ENCODE peak calls at places on chromosomes 4 and X, in four cellular contexts. E is WTC11, Y is K562, R is HepG2. O is an unnamed sample.

GRCh38 chr4:168731006-168731636 is 234.3 kb downstream of the PALLD start:
- DNase-seq in E (no peak), Y (no peak), R (no peak), O (no peak)

GRCh38 chrX:126552313-126553022 is at the start of gene DCAF12L1:
- DNase-seq in E (peak), Y (no peak), R (no peak), O (no peak)

GRCh38 chr4:15893967-15894366 is 44.6 kb downstream of the FGFBP1 start:
- DNase-seq in E (no peak), Y (no peak), R (no peak), O (no peak)

GRCh38 chrX:2391869-2392606 is 108.7 kb downstream of the DHRSX start:
- DNase-seq in E (peak), Y (no peak), R (peak), O (no peak)

GRCh38 chr4:118410143-118410542 is 57.3 kb upstream of the PRSS12 start:
- DNase-seq in E (no peak), Y (no peak), R (no peak), O (no peak)

GRCh38 chrX:17597836-17598434 is 139.4 kb upstream of the SCML1 start:
- DNase-seq in E (no peak), Y (no peak), R (no peak), O (no peak)

GRCh38 chrX:108088511-108088910 is 2.8 kb downstream of the PSMD10 start:
- DNase-seq in E (no peak), Y (peak), R (no peak), O (no peak)

GRCh38 chr4:26873391-26874026 is 12.9 kb downstream of the STIM2 start:
- DNase-seq in E (no peak), Y (no peak), R (no peak), O (no peak)

GRCh38 chrX:24858004-24858746 is 157.6 kb downstream of the ARX start:
- DNase-seq in E (no peak), Y (no peak), R (no peak), O (no peak)

GRCh38 chr4:41611881-41612871 is 74.2 kb downstream of the LIMCH1 start:
- DNase-seq in E (peak), Y (no peak), R (no peak), O (peak)

GRCh38 chr4:109215511-109215910 is 86.9 kb downstream of the COL25A1 start:
- DNase-seq in E (no peak), Y (no peak), R (no peak), O (no peak)

GRCh38 chrX:22389544-22390243 is 117.0 kb downstream of the CBLL2 start:
- DNase-seq in E (no peak), Y (no peak), R (no peak), O (peak)

GRCh38 chrX:47991263-47992092 is 12.3 kb downstream of the ZNF182 start:
- DNase-seq in E (no peak), Y (no peak), R (no peak), O (no peak)

GRCh38 chr4:175127314-175127713 is 209.2 kb downstream of the ADAM29 start:
- DNase-seq in E (no peak), Y (no peak), R (no peak), O (no peak)

GRCh38 chrX:17488036-17488435 is 113.0 kb downstream of the NHS start:
- DNase-seq in E (no peak), Y (no peak), R (no peak), O (no peak)

GRCh38 chr4:158094413-158095110 is 78.3 kb downstream of the GASK1B start:
- DNase-seq in E (no peak), Y (no peak), R (peak), O (no peak)

GRCh38 chr4:114607086-114607485 is 8.5 kb downstream of the UGT8 start:
- DNase-seq in E (no peak), Y (no peak), R (no peak), O (no peak)

GRCh38 chr4:151774324-151774723 is 13.5 kb upstream of the GATB start:
- DNase-seq in E (no peak), Y (no peak), R (no peak), O (no peak)

GRCh38 chr4:30792616-30793015 is 72.4 kb downstream of the PCDH7 start:
- DNase-seq in E (no peak), Y (no peak), R (no peak), O (no peak)

GRCh38 chr4:153036931-153037330 is 100.8 kb downstream of the FHDC1 start:
- DNase-seq in E (no peak), Y (no peak), R (no peak), O (no peak)

GRCh38 chrX:154327026-154327820 is 31.6 kb downstream of the TKTL1 start:
- DNase-seq in E (no peak), Y (no peak), R (no peak), O (no peak)

GRCh38 chrX:104659037-104659744 is 93.2 kb downstream of the IL1RAPL2 start:
- DNase-seq in E (no peak), Y (no peak), R (no peak), O (no peak)

GRCh38 chr4:71639380-71639779 is 144.5 kb downstream of the GC start:
- DNase-seq in E (peak), Y (peak), R (no peak), O (no peak)

GRCh38 chrX:23134171-23134570 is 134.4 kb downstream of the DDX53 start:
- DNase-seq in E (no peak), Y (no peak), R (no peak), O (no peak)

GRCh38 chr4:605702-606425 is 19.5 kb upstream of the PDE6B start:
- DNase-seq in E (no peak), Y (no peak), R (no peak), O (no peak)

GRCh38 chrX:45628041-45628440 is 427.4 kb upstream of the DIPK2B start:
- DNase-seq in E (no peak), Y (no peak), R (no peak), O (no peak)

GRCh38 chr4:118758293-118758692 is 73.1 kb downstream of the METTL14 start:
- DNase-seq in E (no peak), Y (no peak), R (no peak), O (no peak)

GRCh38 chr4:18318682-18319410 is 297.3 kb upstream of the LCORL start:
- DNase-seq in E (no peak), Y (peak), R (no peak), O (no peak)

GRCh38 chr4:5143940-5144339 is 92.7 kb downstream of the STK32B start:
- DNase-seq in E (no peak), Y (no peak), R (no peak), O (no peak)

GRCh38 chr4:185020293-185020808 is 2.1 kb downstream of the HELT start:
- DNase-seq in E (peak), Y (no peak), R (no peak), O (no peak)

GRCh38 chrX:3514996-3515395 is 168.5 kb upstream of the MXRA5 start:
- DNase-seq in E (no peak), Y (no peak), R (no peak), O (no peak)

GRCh38 chr4:8850074-8850829 is 21.4 kb downstream of the HMX1 start:
- DNase-seq in E (no peak), Y (no peak), R (no peak), O (no peak)

GRCh38 chr4:47049347-47049746 is 18.0 kb downstream of the GABRB1 start:
- DNase-seq in E (no peak), Y (no peak), R (no peak), O (no peak)

GRCh38 chr4:21845663-21846062 is 102.9 kb downstream of the KCNIP4 start:
- DNase-seq in E (no peak), Y (no peak), R (no peak), O (no peak)

GRCh38 chr4:93791570-93792195 is 36.9 kb upstream of the ATOH1 start:
- DNase-seq in E (peak), Y (peak), R (peak), O (peak)

GRCh38 chrX:103586314-103586646 is 965 bp downstream of the TCEAL4 start:
- DNase-seq in E (no peak), Y (no peak), R (no peak), O (no peak)

GRCh38 chr4:57159866-57160265 is 49.7 kb upstream of the IGFBP7 start:
- DNase-seq in E (no peak), Y (no peak), R (no peak), O (no peak)

GRCh38 chr4:108030332-108030731 is 40.6 kb downstream of the HADH start:
- DNase-seq in E (peak), Y (peak), R (peak), O (peak)

GRCh38 chr4:160371446-160371845 is 1268.6 kb downstream of the RAPGEF2 start:
- DNase-seq in E (no peak), Y (no peak), R (no peak), O (no peak)

GRCh38 chr4:88599714-88600113 is 7.4 kb downstream of the HERC3 start:
- DNase-seq in E (no peak), Y (no peak), R (no peak), O (no peak)

GRCh38 chr4:88604978-88605678 is 12.8 kb downstream of the HERC3 start:
- DNase-seq in E (no peak), Y (no peak), R (no peak), O (no peak)

GRCh38 chr4:88597970-88598369 is 5.7 kb downstream of the HERC3 start:
- DNase-seq in E (no peak), Y (no peak), R (no peak), O (no peak)

GRCh38 chr4:88599298-88599697 is 7.0 kb downstream of the HERC3 start:
- DNase-seq in E (no peak), Y (no peak), R (no peak), O (no peak)

DNA sequence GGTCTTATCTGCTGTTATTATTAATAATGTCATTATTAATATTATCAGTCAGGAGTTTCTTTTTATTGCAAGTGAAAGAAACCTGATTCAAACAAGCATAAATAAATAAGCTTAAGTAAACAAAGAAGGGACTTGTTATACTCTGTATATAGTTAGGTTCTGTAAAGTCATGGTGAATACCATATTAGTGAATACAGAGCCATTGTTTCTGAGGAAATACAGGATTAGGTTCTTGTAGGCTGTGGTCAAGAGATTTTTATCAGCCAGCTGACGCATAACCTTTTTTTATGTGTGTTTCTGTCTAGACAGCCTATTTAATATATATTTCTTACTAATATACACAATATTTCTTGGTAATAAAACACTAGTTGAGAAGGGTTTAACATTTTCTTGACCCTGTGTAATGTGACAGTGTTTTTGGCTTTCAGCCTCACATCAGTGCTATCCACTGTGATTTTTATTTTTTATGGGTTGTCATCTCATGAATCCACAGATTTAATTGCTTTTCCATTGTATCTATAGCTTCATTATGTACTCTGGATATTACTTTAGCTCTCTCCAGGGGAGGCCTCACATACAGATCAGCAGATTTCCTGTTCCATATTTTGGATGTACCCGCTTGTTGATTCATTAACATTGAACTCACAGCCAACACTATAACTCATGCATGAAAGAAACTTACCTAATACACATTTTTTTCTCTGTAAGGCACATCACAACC is 8.0 kb downstream of the HERC3 start:
- DNase-seq in E (no peak), Y (no peak), R (no peak), O (no peak)
- TF ChIP-seq ELF4 in E (no peak), Y (no peak), R (no peak), O (no peak)

GRCh38 chr4:88830576-88830975 is 132.9 kb upstream of the NAP1L5 start:
- DNase-seq in E (no peak), Y (no peak), R (no peak), O (no peak)
- TF ChIP-seq ELF4 in E (no peak), Y (no peak), R (no peak), O (no peak)

DNA sequence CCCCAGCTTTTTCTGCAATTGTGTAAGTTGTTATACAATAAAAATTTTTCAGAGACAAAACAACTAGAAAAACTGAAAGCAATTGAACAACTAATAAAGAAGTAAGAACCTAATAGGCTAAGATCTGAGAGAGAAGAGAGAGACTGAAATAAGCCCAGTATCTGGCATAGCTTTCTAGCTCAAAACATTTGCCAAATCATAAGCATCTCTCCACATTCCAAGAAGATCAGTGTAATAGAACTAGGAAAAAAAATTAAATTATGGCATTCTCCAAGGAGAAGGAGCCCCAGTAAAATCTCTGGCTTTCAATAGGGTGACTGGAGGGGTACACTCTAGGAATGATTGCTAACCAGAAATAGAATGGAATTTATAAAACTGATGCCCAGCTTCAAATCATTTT is 19.0 kb upstream of the PPP3CA start:
- DNase-seq in E (no peak), Y (no peak), R (no peak), O (no peak)
- TF ChIP-seq ELF4 in E (no peak), Y (no peak), R (no peak), O (no peak)

DNA sequence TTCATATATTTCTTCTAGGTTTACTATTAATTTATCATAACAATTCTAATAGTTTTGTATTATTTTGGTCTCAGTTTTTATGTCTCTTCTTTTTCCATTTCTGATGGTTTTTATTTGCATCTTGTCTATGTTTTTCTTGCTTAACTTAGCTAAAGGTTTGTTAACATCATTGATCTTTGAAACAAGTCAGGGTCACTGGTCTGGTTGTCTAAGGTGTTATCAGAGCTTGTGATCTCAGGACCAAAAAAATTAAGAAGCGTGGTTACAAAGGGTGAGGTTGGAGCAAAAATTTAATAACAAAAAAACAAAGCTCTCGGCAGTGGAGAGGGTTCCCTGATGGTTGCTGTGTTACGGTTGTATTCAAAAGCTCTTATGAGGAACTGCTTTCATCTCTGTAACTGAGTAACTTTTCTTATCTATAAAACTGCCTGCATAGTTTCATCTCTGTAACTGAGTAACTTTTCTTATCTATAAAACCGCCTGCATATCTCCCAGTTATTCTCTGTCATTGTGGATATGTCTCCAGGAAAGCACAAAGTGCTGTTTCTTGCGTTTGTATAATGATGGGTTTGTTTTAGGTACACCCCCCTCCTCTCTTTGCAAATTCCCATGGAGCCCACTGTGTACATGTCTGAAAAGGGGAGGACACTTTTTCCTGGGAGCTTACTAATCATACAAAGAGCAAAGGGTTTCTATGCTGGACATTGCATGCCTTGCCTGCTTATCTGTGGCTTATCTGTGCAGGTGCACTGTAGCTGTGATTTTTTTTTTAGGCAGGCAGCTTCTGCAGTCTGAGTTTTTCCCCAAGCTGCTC is 62.4 kb upstream of the UGT2B15 start:
- DNase-seq in E (no peak), Y (no peak), R (peak), O (no peak)
- TF ChIP-seq ELF4 in E (no peak), Y (no peak), R (peak), O (no peak)

GRCh38 chr4:146033149-146033548 is 94.5 kb upstream of the ZNF827 start:
- DNase-seq in E (peak), Y (no peak), R (peak), O (no peak)
- TF ChIP-seq ELF4 in E (no peak), Y (no peak), R (no peak), O (no peak)